ENCODE peak calls at places on chromosomes 11 and 22, in nine cellular contexts. B is Right ventricle myocardium superior, A is aorta, C is psoas muscle, S is heart left ventricle, L is right lobe of liver, V is PC-3, Y is upper lobe of right lung, X is right cardiac atrium. Q is an unnamed sample.
A peak's percentile ranks its signal among the peaks of the same experiment; 100 is the strongest.

GRCh38 chr11:126113515-126113957 is 50.9 kb upstream of the CDON start:
- ATAC-seq in B (peak; percentile 81), A (peak; percentile 90), C (peak; percentile 96), S (peak; percentile 87), L (peak; percentile 91), V (peak; percentile 78), Y (peak; percentile 91), X (peak; percentile 92), Q (peak; percentile 96)

GRCh38 chr22:42680648-42681047 is 31.5 kb upstream of the CYB5R3 start:
- ATAC-seq in B (no peak), A (peak; percentile 43), C (peak; percentile 83), S (no peak), L (peak; percentile 75), V (peak; percentile 99), Y (peak; percentile 79), X (peak; percentile 78), Q (peak; percentile 90)

GRCh38 chr11:111834432-111835163 is 36.8 kb downstream of the ALG9 start:
- ATAC-seq in B (no peak), A (no peak), C (no peak), S (no peak), L (peak; percentile 27), V (no peak), Y (no peak), X (no peak), Q (no peak)

GRCh38 chr22:38862375-38863329 is 9.4 kb downstream of the CBX6 start:
- ATAC-seq in B (peak; percentile 36), A (peak; percentile 62), C (no peak), S (peak; percentile 31), L (no peak), V (no peak), Y (no peak), X (peak; percentile 45), Q (no peak)

GRCh38 chr11:80831374-80831773 is 1390.5 kb upstream of the TENM4 start:
- ATAC-seq in B (no peak), A (no peak), C (no peak), S (no peak), L (no peak), V (no peak), Y (no peak), X (no peak), Q (no peak)

GRCh38 chr11:69278091-69278867 is 15.7 kb upstream of the MYEOV start:
- ATAC-seq in B (peak; percentile 42), A (no peak), C (no peak), S (peak; percentile 7), L (peak; percentile 27), V (peak; percentile 54), Y (peak; percentile 68), X (peak; percentile 68), Q (no peak)

GRCh38 chr11:120212926-120213325 is 2.1 kb downstream of the OAF start:
- ATAC-seq in B (no peak), A (no peak), C (no peak), S (no peak), L (no peak), V (peak; percentile 36), Y (no peak), X (no peak), Q (no peak)

GRCh38 chr11:102413497-102413896 is 39.1 kb downstream of the TMEM123 start:
- ATAC-seq in B (no peak), A (no peak), C (no peak), S (no peak), L (no peak), V (no peak), Y (no peak), X (no peak), Q (no peak)

GRCh38 chr22:47126344-47126811 is 363.9 kb downstream of the TBC1D22A start:
- ATAC-seq in B (no peak), A (no peak), C (no peak), S (no peak), L (no peak), V (no peak), Y (no peak), X (no peak), Q (no peak)

GRCh38 chr22:18091916-18092526 is 14.2 kb downstream of the PEX26 start:
- ATAC-seq in B (peak; percentile 88), A (peak; percentile 84), C (peak; percentile 70), S (peak; percentile 88), L (peak; percentile 94), V (no peak), Y (peak; percentile 69), X (peak; percentile 88), Q (peak; percentile 69)

GRCh38 chr11:34650528-34650927 is 29.6 kb downstream of the EHF start:
- ATAC-seq in B (no peak), A (no peak), C (no peak), S (no peak), L (no peak), V (no peak), Y (peak; percentile 35), X (no peak), Q (no peak)

GRCh38 chr11:94737171-94737611 is 31.0 kb upstream of the AMOTL1 start:
- ATAC-seq in B (no peak), A (no peak), C (no peak), S (no peak), L (no peak), V (peak; percentile 61), Y (no peak), X (no peak), Q (no peak)

GRCh38 chr11:61923166-61924015 is 6.0 kb upstream of the RAB3IL1 start:
- ATAC-seq in B (peak; percentile 79), A (peak; percentile 85), C (peak; percentile 59), S (peak; percentile 88), L (peak; percentile 81), V (peak; percentile 34), Y (peak; percentile 61), X (peak; percentile 80), Q (peak; percentile 57)

GRCh38 chr11:90449643-90450042 is 226.8 kb upstream of the CHORDC1 start:
- ATAC-seq in B (no peak), A (no peak), C (no peak), S (no peak), L (no peak), V (no peak), Y (no peak), X (no peak), Q (no peak)

GRCh38 chr11:128472128-128473110 is 114.9 kb downstream of the ETS1 start:
- ATAC-seq in B (no peak), A (no peak), C (no peak), S (no peak), L (peak; percentile 30), V (peak; percentile 66), Y (no peak), X (no peak), Q (peak; percentile 15)

GRCh38 chr11:57155838-57156583 is 25.7 kb upstream of the LRRC55 start:
- ATAC-seq in B (no peak), A (no peak), C (no peak), S (no peak), L (no peak), V (no peak), Y (no peak), X (no peak), Q (no peak)

GRCh38 chr22:18987765-18988164 is 51.7 kb upstream of the PRODH start:
- ATAC-seq in B (no peak), A (no peak), C (no peak), S (no peak), L (peak; percentile 93), V (no peak), Y (peak; percentile 59), X (no peak), Q (no peak)

GRCh38 chr11:61080526-61080925 is 21.8 kb upstream of the CD5 start:
- ATAC-seq in B (no peak), A (no peak), C (no peak), S (no peak), L (no peak), V (no peak), Y (no peak), X (no peak), Q (no peak)

GRCh38 chr22:20833225-20833665 is 25.4 kb downstream of the PI4KA start:
- ATAC-seq in B (peak; percentile 18), A (no peak), C (no peak), S (no peak), L (no peak), V (no peak), Y (no peak), X (no peak), Q (no peak)

GRCh38 chr22:37896181-37896592 is 9.9 kb upstream of the MICALL1 start:
- ATAC-seq in B (no peak), A (no peak), C (no peak), S (peak; percentile 75), L (peak; percentile 78), V (peak; percentile 71), Y (peak; percentile 59), X (peak; percentile 39), Q (peak; percentile 84)

GRCh38 chr11:64637346-64638016 is 46.5 kb downstream of the SLC22A12 start:
- ATAC-seq in B (peak; percentile 22), A (peak; percentile 12), C (no peak), S (peak; percentile 14), L (no peak), V (no peak), Y (no peak), X (peak; percentile 7), Q (no peak)

GRCh38 chr11:116927163-116927772 is 89.8 kb upstream of the APOA1 start:
- ATAC-seq in B (no peak), A (no peak), C (peak; percentile 51), S (no peak), L (no peak), V (no peak), Y (no peak), X (no peak), Q (no peak)

GRCh38 chr11:68441466-68442230 is 18.9 kb upstream of the PPP6R3 start:
- ATAC-seq in B (no peak), A (no peak), C (no peak), S (no peak), L (no peak), V (peak; percentile 26), Y (no peak), X (no peak), Q (no peak)

GRCh38 chr22:27239520-27239919 is 562.0 kb downstream of the MN1 start:
- ATAC-seq in B (peak; percentile 45), A (no peak), C (no peak), S (peak; percentile 41), L (no peak), V (no peak), Y (no peak), X (peak; percentile 46), Q (no peak)

GRCh38 chr11:18393581-18394299 is 623 bp upstream of the LDHA start:
- ATAC-seq in B (no peak), A (no peak), C (peak; percentile 11), S (no peak), L (peak; percentile 0), V (peak; percentile 8), Y (peak; percentile 1), X (peak; percentile 0), Q (no peak)

GRCh38 chr22:37569921-37570660 is 9.8 kb downstream of the LGALS2 start:
- ATAC-seq in B (no peak), A (no peak), C (no peak), S (no peak), L (peak; percentile 62), V (peak; percentile 23), Y (no peak), X (no peak), Q (peak; percentile 6)

GRCh38 chr11:105035262-105035620 is 297 bp upstream of the CASP1 start:
- ATAC-seq in B (no peak), A (peak; percentile 49), C (no peak), S (no peak), L (peak; percentile 63), V (no peak), Y (peak; percentile 6), X (peak; percentile 46), Q (no peak)

GRCh38 chr11:130636672-130637463 is 188.4 kb downstream of the ADAMTS15 start:
- ATAC-seq in B (no peak), A (no peak), C (no peak), S (no peak), L (peak; percentile 45), V (peak; percentile 66), Y (peak; percentile 54), X (no peak), Q (peak; percentile 94)

GRCh38 chr11:22982903-22983302 is 122.6 kb upstream of the CCDC179 start:
- ATAC-seq in B (no peak), A (peak; percentile 36), C (no peak), S (no peak), L (no peak), V (no peak), Y (no peak), X (peak; percentile 81), Q (no peak)

GRCh38 chr11:30526558-30526957 is 59.6 kb downstream of the MPPED2 start:
- ATAC-seq in B (no peak), A (no peak), C (no peak), S (no peak), L (no peak), V (no peak), Y (no peak), X (no peak), Q (no peak)

GRCh38 chr22:29469755-29470154 is 10.3 kb upstream of the NEFH start:
- ATAC-seq in B (no peak), A (no peak), C (no peak), S (no peak), L (no peak), V (no peak), Y (peak; percentile 57), X (peak; percentile 28), Q (peak; percentile 11)